ENCODE peak calls at places on chromosomes 2 and 18, in nine cellular contexts. One of them, this sample, is unnamed.

GRCh38 chr2:96258393-96259022 is 7.3 kb downstream of the TMEM127 start:
- DNase-seq in GM23248: no peak
- DNase-seq in A549: no peak
- DNase-seq in IMR-90: no peak
- DNase-seq in fibroblast of lung: peak
- DNase-seq in neural progenitor cell: no peak
- DNase-seq in mesendoderm: no peak
- DNase-seq in GM23338: no peak
- DNase-seq in H9: no peak
- DNase-seq in this sample: no peak

GRCh38 chr18:24054130-24054529 is 39.6 kb downstream of the TTC39C start:
- DNase-seq in GM23338: no peak
- DNase-seq in A549: no peak
- DNase-seq in mesendoderm: no peak
- DNase-seq in GM23248: peak
- DNase-seq in fibroblast of lung: peak
- DNase-seq in IMR-90: peak
- DNase-seq in neural progenitor cell: no peak
- DNase-seq in H9: no peak
- DNase-seq in this sample: no peak

GRCh38 chr18:10518595-10519273 is 7.1 kb upstream of the NAPG start:
- DNase-seq in fibroblast of lung: peak
- DNase-seq in IMR-90: peak
- DNase-seq in A549: no peak
- DNase-seq in neural progenitor cell: peak
- DNase-seq in GM23248: peak
- DNase-seq in GM23338: no peak
- DNase-seq in mesendoderm: peak
- DNase-seq in H9: no peak
- DNase-seq in this sample: no peak

GRCh38 chr2:138777996-138778395 is 2.2 kb downstream of the NXPH2 start:
- DNase-seq in A549: no peak
- DNase-seq in GM23248: no peak
- DNase-seq in H9: peak
- DNase-seq in GM23338: peak
- DNase-seq in neural progenitor cell: peak
- DNase-seq in mesendoderm: peak
- DNase-seq in IMR-90: peak
- DNase-seq in fibroblast of lung: no peak
- DNase-seq in this sample: no peak

GRCh38 chr18:3453540-3454364 is 3.8 kb downstream of the TGIF1 start:
- DNase-seq in A549: no peak
- DNase-seq in neural progenitor cell: peak
- DNase-seq in fibroblast of lung: peak
- DNase-seq in GM23338: peak
- DNase-seq in IMR-90: peak
- DNase-seq in mesendoderm: peak
- DNase-seq in GM23248: peak
- DNase-seq in H9: no peak
- DNase-seq in this sample: peak

GRCh38 chr2:216758431-216759155 is 63.2 kb upstream of the IGFBP5 start:
- DNase-seq in A549: no peak
- DNase-seq in GM23338: no peak
- DNase-seq in H9: no peak
- DNase-seq in fibroblast of lung: no peak
- DNase-seq in IMR-90: no peak
- DNase-seq in GM23248: no peak
- DNase-seq in neural progenitor cell: peak
- DNase-seq in mesendoderm: no peak
- DNase-seq in this sample: no peak

GRCh38 chr18:53838796-53839195 is 385.7 kb downstream of the MBD2 start:
- DNase-seq in GM23338: no peak
- DNase-seq in fibroblast of lung: no peak
- DNase-seq in H9: no peak
- DNase-seq in IMR-90: no peak
- DNase-seq in mesendoderm: no peak
- DNase-seq in GM23248: no peak
- DNase-seq in A549: no peak
- DNase-seq in neural progenitor cell: no peak
- DNase-seq in this sample: no peak

GRCh38 chr2:28601612-28602011 is 105.8 kb downstream of the PLB1 start:
- DNase-seq in neural progenitor cell: no peak
- DNase-seq in IMR-90: no peak
- DNase-seq in GM23248: no peak
- DNase-seq in fibroblast of lung: no peak
- DNase-seq in A549: no peak
- DNase-seq in GM23338: no peak
- DNase-seq in H9: no peak
- DNase-seq in mesendoderm: no peak
- DNase-seq in this sample: no peak

GRCh38 chr2:186995092-186995491 is 146.1 kb upstream of the ZSWIM2 start:
- DNase-seq in GM23338: no peak
- DNase-seq in mesendoderm: no peak
- DNase-seq in fibroblast of lung: peak
- DNase-seq in A549: no peak
- DNase-seq in GM23248: peak
- DNase-seq in H9: no peak
- DNase-seq in IMR-90: peak
- DNase-seq in neural progenitor cell: no peak
- DNase-seq in this sample: no peak

GRCh38 chr18:32135595-32135994 is 43.9 kb downstream of the RNF138 start:
- DNase-seq in A549: no peak
- DNase-seq in IMR-90: no peak
- DNase-seq in GM23248: no peak
- DNase-seq in fibroblast of lung: no peak
- DNase-seq in mesendoderm: no peak
- DNase-seq in neural progenitor cell: no peak
- DNase-seq in GM23338: no peak
- DNase-seq in H9: no peak
- DNase-seq in this sample: no peak

GRCh38 chr2:20167356-20167755 is 57.6 kb downstream of the SDC1 start:
- DNase-seq in A549: no peak
- DNase-seq in GM23248: no peak
- DNase-seq in neural progenitor cell: no peak
- DNase-seq in mesendoderm: no peak
- DNase-seq in GM23338: no peak
- DNase-seq in fibroblast of lung: no peak
- DNase-seq in H9: peak
- DNase-seq in IMR-90: no peak
- DNase-seq in this sample: no peak
- H3K4me2 ChIP-seq in A549: peak
- H3K4me2 ChIP-seq in GM23248: peak
- H3K4me2 ChIP-seq in neural progenitor cell: no peak
- H3K4me2 ChIP-seq in mesendoderm: no peak
- H3K4me2 ChIP-seq in GM23338: no peak
- H3K4me2 ChIP-seq in fibroblast of lung: peak
- H3K4me2 ChIP-seq in H9: no peak
- H3K4me2 ChIP-seq in IMR-90: no peak
- H3K4me2 ChIP-seq in this sample: no peak

DNA sequence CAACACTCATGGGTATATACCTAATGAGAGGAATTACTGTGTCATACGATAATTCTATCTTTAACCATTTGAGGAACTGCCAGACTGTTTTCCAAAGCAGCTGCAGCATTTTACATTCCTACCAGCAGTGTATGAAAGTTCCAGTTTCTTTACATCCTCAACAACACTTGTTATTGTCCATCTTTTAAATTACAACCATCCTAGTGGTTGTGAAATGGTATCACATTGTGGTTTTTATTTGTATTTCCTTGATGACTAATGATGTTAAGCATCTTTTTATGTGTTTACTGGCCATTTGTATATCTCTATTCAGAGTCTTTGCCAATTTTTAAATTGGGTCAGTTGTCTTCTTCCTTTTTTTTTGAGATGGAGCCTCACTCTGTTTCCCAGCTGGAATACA is 4.0 kb upstream of the CKAP2L start:
- DNase-seq in neural progenitor cell: no peak
- DNase-seq in IMR-90: peak
- DNase-seq in A549: no peak
- DNase-seq in mesendoderm: no peak
- DNase-seq in fibroblast of lung: peak
- DNase-seq in H9: no peak
- DNase-seq in GM23248: peak
- DNase-seq in GM23338: no peak
- DNase-seq in this sample: no peak
- H3K4me2 ChIP-seq in neural progenitor cell: no peak
- H3K4me2 ChIP-seq in IMR-90: no peak
- H3K4me2 ChIP-seq in A549: peak
- H3K4me2 ChIP-seq in mesendoderm: no peak
- H3K4me2 ChIP-seq in fibroblast of lung: peak
- H3K4me2 ChIP-seq in H9: no peak
- H3K4me2 ChIP-seq in GM23248: peak
- H3K4me2 ChIP-seq in GM23338: no peak
- H3K4me2 ChIP-seq in this sample: no peak

GRCh38 chr18:63322908-63323634 is 3.5 kb upstream of the BCL2 start:
- DNase-seq in IMR-90: peak
- DNase-seq in mesendoderm: peak
- DNase-seq in H9: peak
- DNase-seq in GM23338: peak
- DNase-seq in neural progenitor cell: peak
- DNase-seq in fibroblast of lung: peak
- DNase-seq in A549: peak
- DNase-seq in GM23248: peak
- DNase-seq in this sample: peak
- H3K4me2 ChIP-seq in IMR-90: peak
- H3K4me2 ChIP-seq in mesendoderm: no peak
- H3K4me2 ChIP-seq in H9: no peak
- H3K4me2 ChIP-seq in GM23338: peak
- H3K4me2 ChIP-seq in neural progenitor cell: no peak
- H3K4me2 ChIP-seq in fibroblast of lung: no peak
- H3K4me2 ChIP-seq in A549: peak
- H3K4me2 ChIP-seq in GM23248: no peak
- H3K4me2 ChIP-seq in this sample: peak

GRCh38 chr2:60525859-60526258 is 27.6 kb downstream of the BCL11A start:
- DNase-seq in GM23248: no peak
- DNase-seq in H9: no peak
- DNase-seq in IMR-90: no peak
- DNase-seq in neural progenitor cell: no peak
- DNase-seq in fibroblast of lung: no peak
- DNase-seq in mesendoderm: no peak
- DNase-seq in A549: no peak
- DNase-seq in GM23338: no peak
- DNase-seq in this sample: no peak
- H3K4me2 ChIP-seq in GM23248: no peak
- H3K4me2 ChIP-seq in H9: no peak
- H3K4me2 ChIP-seq in IMR-90: no peak
- H3K4me2 ChIP-seq in neural progenitor cell: no peak
- H3K4me2 ChIP-seq in fibroblast of lung: no peak
- H3K4me2 ChIP-seq in mesendoderm: no peak
- H3K4me2 ChIP-seq in A549: no peak
- H3K4me2 ChIP-seq in GM23338: no peak
- H3K4me2 ChIP-seq in this sample: no peak

GRCh38 chr2:68607837-68608236 is 35.5 kb upstream of the PROKR1 start:
- DNase-seq in H9: no peak
- DNase-seq in A549: no peak
- DNase-seq in GM23338: no peak
- DNase-seq in neural progenitor cell: no peak
- DNase-seq in GM23248: no peak
- DNase-seq in mesendoderm: no peak
- DNase-seq in IMR-90: no peak
- DNase-seq in fibroblast of lung: no peak
- DNase-seq in this sample: no peak

GRCh38 chr2:68604077-68604476 is 39.3 kb upstream of the PROKR1 start:
- DNase-seq in fibroblast of lung: no peak
- DNase-seq in GM23338: no peak
- DNase-seq in mesendoderm: no peak
- DNase-seq in neural progenitor cell: no peak
- DNase-seq in H9: no peak
- DNase-seq in A549: no peak
- DNase-seq in GM23248: no peak
- DNase-seq in IMR-90: no peak
- DNase-seq in this sample: no peak

GRCh38 chr2:68605939-68606338 is 37.4 kb upstream of the PROKR1 start:
- DNase-seq in H9: no peak
- DNase-seq in GM23248: no peak
- DNase-seq in A549: no peak
- DNase-seq in fibroblast of lung: no peak
- DNase-seq in mesendoderm: no peak
- DNase-seq in IMR-90: no peak
- DNase-seq in GM23338: no peak
- DNase-seq in neural progenitor cell: no peak
- DNase-seq in this sample: no peak

GRCh38 chr2:68603059-68603458 is 40.3 kb upstream of the PROKR1 start:
- DNase-seq in GM23338: no peak
- DNase-seq in fibroblast of lung: no peak
- DNase-seq in IMR-90: no peak
- DNase-seq in H9: no peak
- DNase-seq in neural progenitor cell: no peak
- DNase-seq in mesendoderm: no peak
- DNase-seq in GM23248: no peak
- DNase-seq in A549: no peak
- DNase-seq in this sample: no peak

GRCh38 chr2:68606759-68607158 is 36.6 kb upstream of the PROKR1 start:
- DNase-seq in mesendoderm: no peak
- DNase-seq in fibroblast of lung: no peak
- DNase-seq in GM23248: no peak
- DNase-seq in neural progenitor cell: no peak
- DNase-seq in GM23338: no peak
- DNase-seq in H9: no peak
- DNase-seq in IMR-90: no peak
- DNase-seq in A549: no peak
- DNase-seq in this sample: no peak
- H3K4me2 ChIP-seq in mesendoderm: no peak
- H3K4me2 ChIP-seq in fibroblast of lung: no peak
- H3K4me2 ChIP-seq in GM23248: no peak
- H3K4me2 ChIP-seq in neural progenitor cell: no peak
- H3K4me2 ChIP-seq in GM23338: no peak
- H3K4me2 ChIP-seq in H9: no peak
- H3K4me2 ChIP-seq in IMR-90: no peak
- H3K4me2 ChIP-seq in A549: no peak
- H3K4me2 ChIP-seq in this sample: no peak

GRCh38 chr2:146985753-146986152 is 859.1 kb upstream of the ACVR2A start:
- DNase-seq in mesendoderm: no peak
- DNase-seq in H9: no peak
- DNase-seq in GM23248: peak
- DNase-seq in GM23338: no peak
- DNase-seq in fibroblast of lung: no peak
- DNase-seq in IMR-90: no peak
- DNase-seq in A549: no peak
- DNase-seq in neural progenitor cell: no peak
- DNase-seq in this sample: no peak

GRCh38 chr2:146984014-146984413 is 860.8 kb upstream of the ACVR2A start:
- DNase-seq in neural progenitor cell: no peak
- DNase-seq in fibroblast of lung: no peak
- DNase-seq in GM23248: no peak
- DNase-seq in mesendoderm: peak
- DNase-seq in H9: no peak
- DNase-seq in GM23338: no peak
- DNase-seq in IMR-90: no peak
- DNase-seq in A549: no peak
- DNase-seq in this sample: no peak

GRCh38 chr2:146979746-146980145 is 865.1 kb upstream of the ACVR2A start:
- DNase-seq in mesendoderm: no peak
- DNase-seq in neural progenitor cell: no peak
- DNase-seq in GM23338: no peak
- DNase-seq in IMR-90: no peak
- DNase-seq in A549: no peak
- DNase-seq in fibroblast of lung: no peak
- DNase-seq in GM23248: no peak
- DNase-seq in H9: no peak
- DNase-seq in this sample: no peak

GRCh38 chr2:146981921-146982320 is 862.9 kb upstream of the ACVR2A start:
- DNase-seq in GM23338: no peak
- DNase-seq in A549: no peak
- DNase-seq in H9: no peak
- DNase-seq in IMR-90: peak
- DNase-seq in GM23248: peak
- DNase-seq in fibroblast of lung: no peak
- DNase-seq in mesendoderm: no peak
- DNase-seq in neural progenitor cell: no peak
- DNase-seq in this sample: no peak

GRCh38 chr2:146982393-146982846 is 862.4 kb upstream of the ACVR2A start:
- DNase-seq in mesendoderm: no peak
- DNase-seq in IMR-90: peak
- DNase-seq in GM23338: no peak
- DNase-seq in GM23248: peak
- DNase-seq in neural progenitor cell: no peak
- DNase-seq in H9: no peak
- DNase-seq in A549: no peak
- DNase-seq in fibroblast of lung: peak
- DNase-seq in this sample: no peak
- H3K4me2 ChIP-seq in mesendoderm: no peak
- H3K4me2 ChIP-seq in IMR-90: no peak
- H3K4me2 ChIP-seq in GM23338: no peak
- H3K4me2 ChIP-seq in GM23248: peak
- H3K4me2 ChIP-seq in neural progenitor cell: no peak
- H3K4me2 ChIP-seq in H9: no peak
- H3K4me2 ChIP-seq in A549: no peak
- H3K4me2 ChIP-seq in fibroblast of lung: no peak
- H3K4me2 ChIP-seq in this sample: no peak

This sample was measured in Karpas-422.